ENCODE peak calls at places on chromosome 6, in eight cellular contexts. Q is neural progenitor cell; R is osteoblast; P is cardiac fibroblast; O is stomach; Y is upper lobe of right lung; J is CD8-positive, alpha-beta T cell; D is tibial nerve. W is an unnamed sample.

GRCh38 chr6:11350294-11350693 is 117.8 kb upstream of the NEDD9 start:
- DNase-seq in Q (no peak), R (no peak), P (no peak), O (no peak), Y (no peak), J (no peak), D (no peak), W (no peak)

GRCh38 chr6:41155132-41155805 is 1.1 kb upstream of the TREML1 start:
- DNase-seq in Q (no peak), R (no peak), P (no peak), O (no peak), Y (no peak), J (no peak), D (no peak), W (no peak)

GRCh38 chr6:16766043-16766521 is 4.8 kb upstream of the ATXN1 start:
- DNase-seq in Q (no peak), R (peak), P (peak), O (no peak), Y (no peak), J (no peak), D (no peak), W (peak)

GRCh38 chr6:28838289-28838633 is 85.5 kb downstream of the TRIM27 start:
- DNase-seq in Q (peak), R (peak), P (peak), O (peak), Y (peak), J (peak), D (no peak), W (peak)

GRCh38 chr6:140485740-140486467 is 1111.5 kb upstream of the CITED2 start:
- DNase-seq in Q (no peak), R (peak), P (peak), O (peak), Y (peak), J (no peak), D (no peak), W (peak)

GRCh38 chr6:41199427-41200246 is 1.3 kb downstream of the TREML2 start:
- DNase-seq in Q (no peak), R (no peak), P (no peak), O (no peak), Y (no peak), J (no peak), D (no peak), W (no peak)

GRCh38 chr6:166559211-166559610 is 27.3 kb downstream of the RAMACL start:
- DNase-seq in Q (no peak), R (no peak), P (peak), O (no peak), Y (no peak), J (no peak), D (no peak), W (no peak)

GRCh38 chr6:155274533-155274932 is 10.7 kb downstream of the CLDN20 start:
- DNase-seq in Q (no peak), R (peak), P (peak), O (no peak), Y (no peak), J (no peak), D (no peak), W (peak)

GRCh38 chr6:137722749-137723272 is 144.2 kb upstream of the TNFAIP3 start:
- DNase-seq in Q (no peak), R (no peak), P (no peak), O (no peak), Y (no peak), J (no peak), D (no peak), W (no peak)

GRCh38 chr6:89381031-89381430 is 28.5 kb upstream of the UBE2J1 start:
- DNase-seq in Q (no peak), R (no peak), P (no peak), O (no peak), Y (no peak), J (no peak), D (no peak), W (no peak)

GRCh38 chr6:98002678-98003077 is 719.7 kb upstream of the MMS22L start:
- DNase-seq in Q (no peak), R (no peak), P (no peak), O (no peak), Y (no peak), J (no peak), D (no peak), W (no peak)

GRCh38 chr6:123062645-123063044 is 66.6 kb downstream of the CLVS2 start:
- DNase-seq in Q (peak), R (no peak), P (no peak), O (no peak), Y (no peak), J (no peak), D (no peak), W (no peak)

GRCh38 chr6:153425536-153425935 is 294.5 kb upstream of the RGS17 start:
- DNase-seq in Q (no peak), R (no peak), P (no peak), O (no peak), Y (no peak), J (no peak), D (no peak), W (no peak)

GRCh38 chr6:78868124-78868523 is 773 bp downstream of the IRAK1BP1 start:
- DNase-seq in Q (no peak), R (no peak), P (peak), O (no peak), Y (no peak), J (no peak), D (no peak), W (no peak)

GRCh38 chr6:30862156-30862875 is 22.0 kb upstream of the DDR1 start:
- DNase-seq in Q (no peak), R (peak), P (no peak), O (no peak), Y (no peak), J (no peak), D (no peak), W (no peak)

DNA sequence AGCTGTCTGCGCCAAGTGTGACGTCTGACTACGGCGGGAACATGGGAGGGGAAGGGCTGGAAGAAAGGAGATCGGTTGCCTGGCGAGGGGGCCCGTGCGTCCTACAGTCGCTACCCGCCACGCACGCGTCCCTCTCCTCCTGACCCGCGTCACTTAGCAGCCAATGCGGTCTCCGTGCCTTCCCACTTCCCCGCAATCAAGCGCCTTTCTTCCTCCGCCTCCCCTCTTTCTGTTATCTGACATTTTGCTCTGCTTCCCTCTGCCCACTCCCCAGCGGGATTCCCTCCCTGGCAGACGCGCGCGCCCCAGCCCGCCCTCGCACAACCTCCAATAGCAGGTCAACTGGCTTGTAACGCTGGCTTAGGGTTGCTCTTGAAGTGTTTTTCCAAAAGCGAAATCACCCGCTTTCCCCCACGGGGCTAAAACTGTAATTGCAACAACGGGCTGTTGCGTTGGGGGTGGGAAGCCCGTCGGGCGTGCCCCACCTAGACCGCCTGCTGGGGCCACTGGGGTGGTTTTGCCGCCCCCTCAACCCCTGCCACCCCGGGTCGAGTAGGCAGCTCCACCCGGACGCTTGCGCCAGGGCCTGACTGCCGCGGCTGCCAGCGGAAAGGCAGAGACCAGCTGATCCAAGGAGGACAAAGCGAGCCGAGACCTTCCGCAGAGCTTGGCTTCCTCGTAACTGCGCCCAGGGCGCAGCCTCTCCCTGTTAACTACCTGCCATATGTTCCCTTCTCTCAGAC is 6.2 kb upstream of the SOX4 start:
- DNase-seq in Q (peak), R (peak), P (peak), O (peak), Y (peak), J (no peak), D (peak), W (peak)
- TF ChIP-seq CTCF in Q (peak), R (peak), P (peak), O (peak), Y (peak), J (peak), D (no peak), W (peak)

GRCh38 chr6:96022225-96022624 is 6.5 kb downstream of the FUT9 start:
- DNase-seq in Q (no peak), R (no peak), P (no peak), O (no peak), Y (no peak), J (no peak), D (no peak), W (no peak)
- TF ChIP-seq CTCF in Q (no peak), R (no peak), P (no peak), O (no peak), Y (no peak), J (no peak), D (no peak), W (no peak)

GRCh38 chr6:110619275-110619908 is 143.0 kb upstream of the SLC22A16 start:
- DNase-seq in Q (no peak), R (no peak), P (no peak), O (no peak), Y (no peak), J (no peak), D (no peak), W (no peak)

GRCh38 chr6:110617057-110617456 is 140.6 kb upstream of the SLC22A16 start:
- DNase-seq in Q (no peak), R (no peak), P (no peak), O (no peak), Y (no peak), J (no peak), D (no peak), W (no peak)

GRCh38 chr6:110621061-110621460 is 144.6 kb upstream of the SLC22A16 start:
- DNase-seq in Q (no peak), R (no peak), P (no peak), O (no peak), Y (no peak), J (no peak), D (no peak), W (no peak)

GRCh38 chr6:110620065-110620464 is 143.7 kb upstream of the SLC22A16 start:
- DNase-seq in Q (no peak), R (no peak), P (no peak), O (no peak), Y (no peak), J (no peak), D (no peak), W (no peak)

DNA sequence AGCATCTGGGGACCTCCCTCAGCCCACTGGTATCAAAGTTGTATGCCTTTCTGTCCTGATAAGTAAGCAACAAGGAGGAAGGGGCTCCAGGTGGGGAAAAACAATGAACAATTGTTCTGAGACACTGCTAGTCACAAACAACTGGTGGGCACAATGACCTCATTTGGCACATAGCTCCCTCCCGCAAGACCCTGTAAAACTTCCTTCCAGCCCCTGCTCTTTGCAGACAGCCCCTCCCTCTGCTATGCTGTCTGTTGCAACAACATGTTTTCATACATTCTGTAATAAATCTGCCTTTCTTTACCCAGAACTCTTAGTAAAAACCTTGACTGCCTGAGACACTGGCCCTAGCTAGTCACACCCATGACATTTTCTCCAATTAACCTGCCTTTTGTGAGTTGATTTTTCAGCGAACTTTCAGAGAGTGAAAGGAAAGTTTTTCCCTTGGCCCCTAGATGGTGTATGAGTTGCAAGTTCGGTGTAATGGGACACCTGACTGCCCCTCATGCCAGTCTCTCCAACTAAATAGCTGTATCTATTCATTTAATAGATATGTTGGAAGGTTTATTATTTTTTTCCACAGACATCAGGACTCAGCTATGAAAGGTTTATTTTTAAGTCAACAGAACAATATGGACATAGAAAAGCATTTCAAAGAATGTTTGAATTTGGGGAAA is 142.3 kb upstream of the SLC22A16 start:
- DNase-seq in Q (no peak), R (no peak), P (peak), O (no peak), Y (no peak), J (no peak), D (no peak), W (peak)
- TF ChIP-seq CTCF in Q (peak), R (peak), P (peak), O (no peak), Y (peak), J (no peak), D (peak), W (no peak)

GRCh38 chr6:85115876-85116275 is 334.0 kb upstream of the NT5E start:
- DNase-seq in Q (no peak), R (no peak), P (no peak), O (no peak), Y (no peak), J (no peak), D (no peak), W (no peak)

GRCh38 chr6:85114583-85114939 is 335.3 kb upstream of the NT5E start:
- DNase-seq in Q (no peak), R (no peak), P (no peak), O (no peak), Y (no peak), J (no peak), D (no peak), W (no peak)

GRCh38 chr6:85112540-85112939 is 337.3 kb upstream of the NT5E start:
- DNase-seq in Q (no peak), R (no peak), P (no peak), O (no peak), Y (no peak), J (no peak), D (no peak), W (no peak)

GRCh38 chr6:85116475-85116874 is 333.4 kb upstream of the NT5E start:
- DNase-seq in Q (no peak), R (no peak), P (no peak), O (no peak), Y (no peak), J (no peak), D (no peak), W (no peak)

GRCh38 chr6:85113934-85114582 is 335.8 kb upstream of the NT5E start:
- DNase-seq in Q (no peak), R (no peak), P (peak), O (no peak), Y (no peak), J (no peak), D (peak), W (no peak)
- TF ChIP-seq CTCF in Q (no peak), R (no peak), P (no peak), O (no peak), Y (no peak), J (no peak), D (no peak), W (no peak)

GRCh38 chr6:92810913-92811312 is 608.4 kb downstream of the EPHA7 start:
- DNase-seq in Q (peak), R (peak), P (peak), O (no peak), Y (no peak), J (no peak), D (no peak), W (peak)
- TF ChIP-seq CTCF in Q (peak), R (no peak), P (peak), O (no peak), Y (peak), J (no peak), D (peak), W (peak)

GRCh38 chr6:128323011-128323410 is 197.4 kb downstream of the PTPRK start:
- DNase-seq in Q (no peak), R (no peak), P (no peak), O (no peak), Y (no peak), J (no peak), D (no peak), W (no peak)

GRCh38 chr6:128333581-128334223 is 186.7 kb downstream of the PTPRK start:
- DNase-seq in Q (no peak), R (no peak), P (peak), O (no peak), Y (no peak), J (no peak), D (no peak), W (no peak)

GRCh38 chr6:128327890-128328289 is 192.5 kb downstream of the PTPRK start:
- DNase-seq in Q (peak), R (no peak), P (peak), O (no peak), Y (no peak), J (no peak), D (no peak), W (peak)
- TF ChIP-seq CTCF in Q (peak), R (peak), P (peak), O (no peak), Y (peak), J (no peak), D (no peak), W (peak)

GRCh38 chr6:12602951-12603710 is 113.4 kb upstream of the PHACTR1 start:
- DNase-seq in Q (peak), R (no peak), P (peak), O (peak), Y (no peak), J (no peak), D (no peak), W (peak)

GRCh38 chr6:12602342-12602741 is 114.2 kb upstream of the PHACTR1 start:
- DNase-seq in Q (no peak), R (no peak), P (peak), O (no peak), Y (no peak), J (no peak), D (no peak), W (no peak)

GRCh38 chr6:12601881-12602280 is 114.7 kb upstream of the PHACTR1 start:
- DNase-seq in Q (no peak), R (no peak), P (peak), O (no peak), Y (no peak), J (no peak), D (no peak), W (no peak)

GRCh38 chr6:12605888-12606345 is 110.7 kb upstream of the PHACTR1 start:
- DNase-seq in Q (peak), R (peak), P (peak), O (peak), Y (no peak), J (no peak), D (no peak), W (peak)

DNA sequence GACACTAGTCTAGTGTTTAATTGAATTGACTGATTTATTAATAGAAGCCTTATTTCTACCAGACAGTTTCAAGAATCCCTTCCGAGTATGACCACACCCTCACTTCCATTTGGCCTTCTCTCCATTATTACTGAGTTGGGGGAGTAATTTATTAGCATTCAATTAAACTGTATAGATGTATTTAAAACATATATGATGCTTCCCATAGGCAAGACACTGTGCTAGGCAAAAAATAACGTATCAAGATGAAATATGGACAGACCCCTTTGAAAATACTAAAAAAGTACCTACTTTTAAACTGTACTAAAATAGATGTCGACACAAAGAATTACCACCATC is 112.9 kb upstream of the PHACTR1 start:
- DNase-seq in Q (no peak), R (no peak), P (no peak), O (no peak), Y (no peak), J (no peak), D (no peak), W (no peak)
- TF ChIP-seq CTCF in Q (no peak), R (no peak), P (peak), O (no peak), Y (no peak), J (no peak), D (no peak), W (no peak)

W was measured in Calu3.